ENCODE peak calls at places on chromosomes 11 and 22, in nine cellular contexts. M, J, P, D, W, G, E, T and N are unnamed samples.

GRCh38 chr11:117916956-117917355 is 12.2 kb downstream of the TMPRSS13 start:
- DNase-seq in M (no peak), J (no peak), P (no peak), D (no peak), W (no peak), G (no peak), E (no peak), T (no peak), N (no peak)

GRCh38 chr11:1194231-1194976 is 28.5 kb upstream of the MUC5B start:
- DNase-seq in M (peak; percentile 44), J (no peak), P (peak; percentile 13), D (no peak), W (no peak), G (peak; percentile 6), E (no peak), T (peak; percentile 58), N (no peak)

GRCh38 chr11:69339916-69340565 is 46.1 kb downstream of the MYEOV start:
- DNase-seq in M (no peak), J (no peak), P (peak; percentile 9), D (no peak), W (no peak), G (no peak), E (no peak), T (peak; percentile 6), N (no peak)

GRCh38 chr22:39661842-39662676 is 91.5 kb downstream of the CACNA1I start:
- DNase-seq in M (no peak), J (no peak), P (peak; percentile 28), D (no peak), W (no peak), G (peak; percentile 34), E (no peak), T (no peak), N (peak; percentile 59)

GRCh38 chr22:37802310-37803194 is 5.2 kb upstream of the GCAT start:
- DNase-seq in M (peak; percentile 75), J (peak; percentile 63), P (no peak), D (peak; percentile 61), W (no peak), G (peak; percentile 74), E (no peak), T (peak; percentile 86), N (peak; percentile 51)

GRCh38 chr11:7909585-7910325 is 21.3 kb downstream of the OR10A6 start:
- DNase-seq in M (no peak), J (no peak), P (no peak), D (no peak), W (no peak), G (no peak), E (no peak), T (no peak), N (no peak)

GRCh38 chr11:28727254-28727653 is 619.1 kb downstream of the METTL15 start:
- DNase-seq in M (no peak), J (no peak), P (no peak), D (peak; percentile 13), W (no peak), G (no peak), E (no peak), T (no peak), N (no peak)

GRCh38 chr22:37529652-37530345 is 10.6 kb upstream of the CARD10 start:
- DNase-seq in M (no peak), J (no peak), P (no peak), D (no peak), W (no peak), G (no peak), E (no peak), T (no peak), N (no peak)

GRCh38 chr22:26679003-26679629 is 21.7 kb downstream of the MIAT start:
- DNase-seq in M (peak; percentile 70), J (peak; percentile 89), P (peak; percentile 62), D (peak; percentile 87), W (peak; percentile 53), G (peak; percentile 67), E (no peak), T (peak; percentile 76), N (peak; percentile 73)

GRCh38 chr11:15216678-15217077 is 102.0 kb downstream of the INSC start:
- DNase-seq in M (no peak), J (no peak), P (no peak), D (no peak), W (peak; percentile 7), G (no peak), E (no peak), T (no peak), N (no peak)

GRCh38 chr11:3855808-3856491 is 486 bp downstream of the STIM1 start:
- DNase-seq in M (peak; percentile 79), J (peak; percentile 47), P (peak; percentile 56), D (no peak), W (no peak), G (peak; percentile 51), E (no peak), T (peak; percentile 87), N (peak; percentile 24)

GRCh38 chr11:65650547-65651338 is 12.0 kb downstream of the RELA start:
- DNase-seq in M (no peak), J (no peak), P (peak; percentile 33), D (no peak), W (no peak), G (peak; percentile 20), E (no peak), T (peak; percentile 69), N (no peak)

GRCh38 chr22:37169947-37170688 is 17.9 kb downstream of the C1QTNF6 start:
- DNase-seq in M (peak; percentile 20), J (no peak), P (peak; percentile 14), D (no peak), W (no peak), G (peak; percentile 7), E (no peak), T (peak; percentile 59), N (no peak)

GRCh38 chr11:122922893-122923292 is 40.3 kb downstream of the JHY start:
- DNase-seq in M (no peak), J (no peak), P (no peak), D (no peak), W (no peak), G (no peak), E (no peak), T (no peak), N (no peak)

GRCh38 chr22:23100124-23100801 is 29.9 kb downstream of the GNAZ start:
- DNase-seq in M (no peak), J (no peak), P (no peak), D (no peak), W (no peak), G (no peak), E (no peak), T (no peak), N (no peak)

GRCh38 chr11:73833067-73833466 is 43.6 kb downstream of the COA4 start:
- DNase-seq in M (no peak), J (no peak), P (no peak), D (no peak), W (no peak), G (no peak), E (no peak), T (no peak), N (no peak)

GRCh38 chr11:19441752-19442553 is 201.2 kb upstream of the E2F8 start:
- DNase-seq in M (no peak), J (no peak), P (no peak), D (peak; percentile 97), W (peak; percentile 66), G (peak; percentile 83), E (no peak), T (no peak), N (no peak)

GRCh38 chr11:45089251-45089650 is 57.2 kb upstream of the PRDM11 start:
- DNase-seq in M (no peak), J (no peak), P (no peak), D (peak; percentile 99), W (no peak), G (peak; percentile 85), E (no peak), T (no peak), N (no peak)

GRCh38 chr11:107609384-107610218 is 18.7 kb downstream of the ELMOD1 start:
- DNase-seq in M (no peak), J (no peak), P (no peak), D (no peak), W (no peak), G (no peak), E (no peak), T (no peak), N (no peak)
- TF ChIP-seq CTCF in M (no peak), J (no peak), P (no peak), D (no peak), W (no peak), G (no peak), E (no peak), T (no peak), N (no peak)

GRCh38 chr11:12088047-12088481 is 22.3 kb upstream of the MICAL2 start:
- DNase-seq in M (no peak), J (no peak), P (peak; percentile 32), D (peak; percentile 68), W (no peak), G (peak; percentile 45), E (no peak), T (no peak), N (no peak)
- TF ChIP-seq CTCF in M (no peak), J (no peak), P (no peak), D (peak; percentile 48), W (peak; percentile 57), G (peak; percentile 25), E (no peak), T (peak; percentile 13), N (peak; percentile 15)

GRCh38 chr22:19969141-19969928 is 27.7 kb upstream of the TXNRD2 start:
- DNase-seq in M (no peak), J (no peak), P (no peak), D (no peak), W (no peak), G (no peak), E (no peak), T (no peak), N (no peak)

GRCh38 chr22:19971276-19972124 is 29.9 kb upstream of the TXNRD2 start:
- DNase-seq in M (peak; percentile 69), J (no peak), P (peak; percentile 35), D (no peak), W (no peak), G (no peak), E (no peak), T (peak; percentile 79), N (no peak)

GRCh38 chr22:19970479-19971275 is 29.1 kb upstream of the TXNRD2 start:
- DNase-seq in M (peak; percentile 81), J (peak; percentile 79), P (peak; percentile 84), D (peak; percentile 72), W (no peak), G (peak; percentile 67), E (no peak), T (peak; percentile 87), N (peak; percentile 78)

GRCh38 chr22:19968450-19968891 is 26.9 kb upstream of the TXNRD2 start:
- DNase-seq in M (no peak), J (no peak), P (no peak), D (no peak), W (no peak), G (no peak), E (no peak), T (no peak), N (no peak)

DNA sequence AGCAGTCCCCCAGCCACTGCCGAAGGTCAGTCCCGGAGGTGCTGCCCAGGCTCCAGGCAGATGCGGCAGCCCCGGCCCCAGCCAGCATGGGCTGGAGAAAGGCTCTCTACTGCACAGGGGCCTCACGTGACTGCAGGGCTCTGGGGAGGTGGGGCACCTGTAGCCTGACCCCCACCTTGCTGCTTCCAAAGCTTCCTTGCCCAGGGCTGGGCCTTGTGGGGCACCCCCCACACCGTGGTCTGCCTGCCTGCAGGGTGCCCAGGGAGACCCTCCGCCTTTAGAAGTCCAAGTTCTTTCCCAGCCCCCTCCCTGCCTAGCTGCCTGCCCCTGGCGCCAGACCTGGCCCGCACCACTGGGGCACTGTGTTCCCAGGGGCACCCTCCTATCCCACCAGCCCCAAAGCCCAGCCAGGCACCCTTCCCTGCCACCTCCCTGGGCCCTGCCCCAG is 28.4 kb upstream of the TXNRD2 start:
- DNase-seq in M (no peak), J (no peak), P (no peak), D (no peak), W (no peak), G (no peak), E (no peak), T (no peak), N (no peak)
- TF ChIP-seq CTCF in M (no peak), J (no peak), P (no peak), D (no peak), W (no peak), G (no peak), E (no peak), T (no peak), N (no peak)

GRCh38 chr22:19036523-19037273 is 85.5 kb downstream of the DGCR2 start:
- DNase-seq in M (peak; percentile 38), J (no peak), P (no peak), D (peak; percentile 14), W (no peak), G (no peak), E (no peak), T (peak; percentile 53), N (no peak)
- TF ChIP-seq CTCF in M (no peak), J (no peak), P (no peak), D (peak; percentile 15), W (no peak), G (no peak), E (no peak), T (no peak), N (no peak)